ENCODE peak calls at places on chromosomes 16 and 17, in four cellular contexts. One of them, this sample, is unnamed.

GRCh38 chr16:64730261-64730660 is 391.6 kb downstream of the CDH11 start:
- DNase-seq in HFF-Myc: no peak
- DNase-seq in foreskin fibroblast: peak
- DNase-seq in OCI-LY7: no peak
- DNase-seq in this sample: no peak

GRCh38 chr16:30874244-30874820 is 19.5 kb downstream of the BCL7C start:
- DNase-seq in HFF-Myc: no peak
- DNase-seq in foreskin fibroblast: no peak
- DNase-seq in OCI-LY7: no peak
- DNase-seq in this sample: no peak

GRCh38 chr16:28596840-28597691 is at the start of gene SULT1A2:
- DNase-seq in HFF-Myc: no peak
- DNase-seq in foreskin fibroblast: no peak
- DNase-seq in OCI-LY7: no peak
- DNase-seq in this sample: no peak

GRCh38 chr17:58301504-58302150 is 20.9 kb upstream of the MPO start:
- DNase-seq in HFF-Myc: no peak
- DNase-seq in foreskin fibroblast: no peak
- DNase-seq in OCI-LY7: no peak
- DNase-seq in this sample: no peak

GRCh38 chr16:83040174-83040573 is 413.4 kb downstream of the CDH13 start:
- DNase-seq in HFF-Myc: no peak
- DNase-seq in foreskin fibroblast: no peak
- DNase-seq in OCI-LY7: no peak
- DNase-seq in this sample: no peak

GRCh38 chr16:3998793-3999478 is 117.3 kb downstream of the ADCY9 start:
- DNase-seq in HFF-Myc: no peak
- DNase-seq in foreskin fibroblast: peak
- DNase-seq in OCI-LY7: no peak
- DNase-seq in this sample: no peak

GRCh38 chr16:2973081-2973480 is 3.9 kb downstream of the PAQR4 start:
- DNase-seq in HFF-Myc: no peak
- DNase-seq in foreskin fibroblast: no peak
- DNase-seq in OCI-LY7: no peak
- DNase-seq in this sample: no peak

GRCh38 chr16:58422809-58423208 is 30.5 kb downstream of the GINS3 start:
- DNase-seq in HFF-Myc: no peak
- DNase-seq in foreskin fibroblast: no peak
- DNase-seq in OCI-LY7: no peak
- DNase-seq in this sample: no peak

GRCh38 chr16:55283776-55284717 is 40.0 kb upstream of the IRX6 start:
- DNase-seq in HFF-Myc: no peak
- DNase-seq in foreskin fibroblast: no peak
- DNase-seq in OCI-LY7: no peak
- DNase-seq in this sample: no peak

GRCh38 chr16:30382398-30383015 is at the start of gene SEPTIN1:
- DNase-seq in HFF-Myc: no peak
- DNase-seq in foreskin fibroblast: no peak
- DNase-seq in OCI-LY7: peak
- DNase-seq in this sample: no peak

GRCh38 chr17:76962858-76963257 is 94.7 kb downstream of the MGAT5B start:
- DNase-seq in HFF-Myc: no peak
- DNase-seq in foreskin fibroblast: no peak
- DNase-seq in OCI-LY7: no peak
- DNase-seq in this sample: no peak

GRCh38 chr17:77385750-77386501 is 245.2 kb downstream of the SEC14L1 start:
- DNase-seq in HFF-Myc: no peak
- DNase-seq in foreskin fibroblast: peak
- DNase-seq in OCI-LY7: no peak
- DNase-seq in this sample: no peak

GRCh38 chr17:71349908-71350600 is 770.8 kb upstream of the SOX9 start:
- DNase-seq in HFF-Myc: no peak
- DNase-seq in foreskin fibroblast: peak
- DNase-seq in OCI-LY7: no peak
- DNase-seq in this sample: no peak

GRCh38 chr17:41773190-41773588 is 13.3 kb downstream of the JUP start:
- DNase-seq in HFF-Myc: peak
- DNase-seq in foreskin fibroblast: peak
- DNase-seq in OCI-LY7: no peak
- DNase-seq in this sample: peak

GRCh38 chr17:66508896-66509843 is 206.8 kb downstream of the PRKCA start:
- DNase-seq in HFF-Myc: no peak
- DNase-seq in foreskin fibroblast: peak
- DNase-seq in OCI-LY7: no peak
- DNase-seq in this sample: peak

GRCh38 chr16:84823484-84823883 is 3.7 kb downstream of the CRISPLD2 start:
- DNase-seq in HFF-Myc: no peak
- DNase-seq in foreskin fibroblast: peak
- DNase-seq in OCI-LY7: no peak
- DNase-seq in this sample: no peak

GRCh38 chr16:7503688-7504087 is 171.0 kb downstream of the RBFOX1 start:
- DNase-seq in HFF-Myc: no peak
- DNase-seq in foreskin fibroblast: no peak
- DNase-seq in OCI-LY7: no peak
- DNase-seq in this sample: no peak

GRCh38 chr17:59361916-59362810 is 30.7 kb downstream of the YPEL2 start:
- DNase-seq in HFF-Myc: peak
- DNase-seq in foreskin fibroblast: peak
- DNase-seq in OCI-LY7: peak
- DNase-seq in this sample: peak

GRCh38 chr16:81127051-81127450 is 30.9 kb upstream of the GCSH start:
- DNase-seq in HFF-Myc: no peak
- DNase-seq in foreskin fibroblast: peak
- DNase-seq in OCI-LY7: no peak
- DNase-seq in this sample: peak

GRCh38 chr17:34504814-34505484 is 74.4 kb upstream of the TMEM132E start:
- DNase-seq in HFF-Myc: no peak
- DNase-seq in foreskin fibroblast: no peak
- DNase-seq in OCI-LY7: no peak
- DNase-seq in this sample: no peak

GRCh38 chr16:56306690-56307533 is 115.6 kb downstream of the GNAO1 start:
- DNase-seq in HFF-Myc: no peak
- DNase-seq in foreskin fibroblast: no peak
- DNase-seq in OCI-LY7: no peak
- DNase-seq in this sample: no peak

GRCh38 chr17:22692066-22692800 is 999.9 kb downstream of the KCNJ18 start:
- DNase-seq in HFF-Myc: no peak
- DNase-seq in foreskin fibroblast: no peak
- DNase-seq in OCI-LY7: no peak
- DNase-seq in this sample: no peak

GRCh38 chr17:80421381-80422090 is 6.6 kb downstream of the ENDOV start:
- DNase-seq in HFF-Myc: no peak
- DNase-seq in foreskin fibroblast: no peak
- DNase-seq in OCI-LY7: no peak
- DNase-seq in this sample: no peak

GRCh38 chr17:888998-889401 is 90.6 kb downstream of the NXN start:
- DNase-seq in HFF-Myc: no peak
- DNase-seq in foreskin fibroblast: no peak
- DNase-seq in OCI-LY7: peak
- DNase-seq in this sample: no peak

GRCh38 chr16:25707982-25708583 is 16.3 kb downstream of the HS3ST4 start:
- DNase-seq in HFF-Myc: peak
- DNase-seq in foreskin fibroblast: no peak
- DNase-seq in OCI-LY7: peak
- DNase-seq in this sample: no peak

GRCh38 chr16:72905581-72905980 is 142.3 kb downstream of the ZFHX3 start:
- DNase-seq in HFF-Myc: no peak
- DNase-seq in foreskin fibroblast: peak
- DNase-seq in OCI-LY7: no peak
- DNase-seq in this sample: no peak

GRCh38 chr17:688100-688989 is 26.3 kb downstream of the VPS53 start:
- DNase-seq in HFF-Myc: no peak
- DNase-seq in foreskin fibroblast: peak
- DNase-seq in OCI-LY7: peak
- DNase-seq in this sample: no peak

GRCh38 chr17:75352079-75352569 is 53.4 kb downstream of the GRB2 start:
- DNase-seq in HFF-Myc: no peak
- DNase-seq in foreskin fibroblast: no peak
- DNase-seq in OCI-LY7: peak
- DNase-seq in this sample: no peak

GRCh38 chr17:49194297-49194607 is 16.1 kb downstream of the GNGT2 start:
- DNase-seq in HFF-Myc: no peak
- DNase-seq in foreskin fibroblast: no peak
- DNase-seq in OCI-LY7: no peak
- DNase-seq in this sample: no peak

GRCh38 chr17:49196520-49196919 is 13.9 kb downstream of the GNGT2 start:
- DNase-seq in HFF-Myc: no peak
- DNase-seq in foreskin fibroblast: no peak
- DNase-seq in OCI-LY7: no peak
- DNase-seq in this sample: no peak

GRCh38 chr17:49193513-49194296 is 16.7 kb downstream of the GNGT2 start:
- DNase-seq in HFF-Myc: no peak
- DNase-seq in foreskin fibroblast: peak
- DNase-seq in OCI-LY7: peak
- DNase-seq in this sample: no peak

GRCh38 chr17:49197346-49197998 is 12.9 kb downstream of the GNGT2 start:
- DNase-seq in HFF-Myc: no peak
- DNase-seq in foreskin fibroblast: peak
- DNase-seq in OCI-LY7: no peak
- DNase-seq in this sample: no peak

DNA sequence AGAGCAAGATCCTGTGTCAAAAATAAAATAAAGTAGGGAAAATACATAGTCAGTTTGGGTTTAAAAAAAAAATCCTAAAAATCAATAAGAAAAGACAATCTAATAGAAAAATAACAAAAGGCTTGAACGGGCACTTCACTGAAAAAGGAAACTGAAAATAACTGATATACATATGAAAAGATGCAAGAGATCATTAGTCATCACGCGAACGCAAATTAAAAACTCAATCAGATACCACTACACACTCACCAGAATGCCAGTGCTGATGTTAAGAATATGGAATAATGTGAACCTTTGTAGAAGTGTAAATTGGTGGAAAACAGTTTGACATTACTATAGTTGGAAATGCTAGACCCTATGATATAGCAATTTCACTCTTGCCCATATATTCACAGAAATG is 14.6 kb downstream of the GNGT2 start:
- DNase-seq in HFF-Myc: no peak
- DNase-seq in foreskin fibroblast: no peak
- DNase-seq in OCI-LY7: no peak
- DNase-seq in this sample: no peak
- H3K4me3 ChIP-seq in HFF-Myc: no peak
- H3K4me3 ChIP-seq in foreskin fibroblast: no peak
- H3K4me3 ChIP-seq in OCI-LY7: no peak
- H3K4me3 ChIP-seq in this sample: no peak

GRCh38 chr17:43171761-43172487 is 910 bp downstream of the NBR1 start:
- DNase-seq in HFF-Myc: peak
- DNase-seq in foreskin fibroblast: peak
- DNase-seq in OCI-LY7: peak
- DNase-seq in this sample: peak
- TF ChIP-seq CTCF in HFF-Myc: peak
- TF ChIP-seq CTCF in foreskin fibroblast: peak
- TF ChIP-seq CTCF in OCI-LY7: peak
- TF ChIP-seq CTCF in this sample: no peak

GRCh38 chr16:86496929-86497381 is 13.4 kb upstream of the FOXF1 start:
- DNase-seq in HFF-Myc: no peak
- DNase-seq in foreskin fibroblast: no peak
- DNase-seq in OCI-LY7: no peak
- DNase-seq in this sample: no peak

GRCh38 chr16:86497551-86498021 is 12.7 kb upstream of the FOXF1 start:
- DNase-seq in HFF-Myc: no peak
- DNase-seq in foreskin fibroblast: no peak
- DNase-seq in OCI-LY7: no peak
- DNase-seq in this sample: no peak

GRCh38 chr16:86496262-86496928 is 13.9 kb upstream of the FOXF1 start:
- DNase-seq in HFF-Myc: no peak
- DNase-seq in foreskin fibroblast: no peak
- DNase-seq in OCI-LY7: no peak
- DNase-seq in this sample: no peak

GRCh38 chr16:86498661-86499493 is 11.4 kb upstream of the FOXF1 start:
- DNase-seq in HFF-Myc: no peak
- DNase-seq in foreskin fibroblast: no peak
- DNase-seq in OCI-LY7: no peak
- DNase-seq in this sample: no peak

DNA sequence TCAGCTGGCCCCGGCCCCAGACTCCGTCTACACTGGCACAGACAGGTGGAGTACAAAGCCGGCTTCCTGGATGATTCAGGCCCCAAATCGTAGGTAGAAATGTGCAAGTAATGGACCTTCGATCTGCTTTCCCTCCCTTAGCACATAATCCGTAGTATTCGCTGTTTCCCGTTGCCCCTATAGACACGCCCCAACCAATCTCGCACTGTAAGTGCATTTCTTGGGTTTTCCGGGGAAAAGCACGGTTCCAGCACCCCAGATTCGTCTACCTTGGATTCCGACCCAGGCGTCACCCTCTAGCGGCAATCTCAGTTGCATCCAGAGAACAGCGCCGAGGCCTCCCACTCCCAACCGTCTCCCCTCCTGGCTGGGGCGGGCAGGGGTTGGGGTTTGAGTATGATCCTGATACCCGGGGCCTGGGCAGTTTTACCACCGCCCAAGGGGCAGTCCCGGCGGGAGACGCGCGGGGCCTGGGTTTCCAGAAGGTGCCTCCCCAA is 12.1 kb upstream of the FOXF1 start:
- DNase-seq in HFF-Myc: no peak
- DNase-seq in foreskin fibroblast: no peak
- DNase-seq in OCI-LY7: no peak
- DNase-seq in this sample: no peak
- H3K4me3 ChIP-seq in HFF-Myc: peak
- H3K4me3 ChIP-seq in foreskin fibroblast: no peak
- H3K4me3 ChIP-seq in OCI-LY7: no peak
- H3K4me3 ChIP-seq in this sample: no peak

DNA sequence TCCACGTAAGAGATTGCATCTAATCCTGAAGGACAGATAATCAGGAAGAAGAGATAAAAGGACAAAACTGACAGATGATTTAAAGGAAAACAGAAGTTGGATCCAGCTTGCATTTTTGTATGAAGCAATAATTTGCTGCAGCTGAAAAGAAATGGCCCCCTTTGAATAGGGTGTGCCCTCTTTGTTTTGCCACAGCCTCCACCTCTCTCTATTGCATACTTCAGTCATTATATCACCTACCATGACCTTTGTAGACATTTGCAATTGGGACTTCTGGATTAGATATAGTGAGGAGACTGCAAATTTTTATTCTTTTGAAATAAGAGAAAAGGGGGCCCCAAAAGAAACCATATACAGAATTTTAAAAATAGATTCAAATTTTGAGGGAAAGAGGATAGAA is 8.1 kb downstream of the NOG start:
- DNase-seq in HFF-Myc: no peak
- DNase-seq in foreskin fibroblast: no peak
- DNase-seq in OCI-LY7: no peak
- DNase-seq in this sample: no peak
- TF ChIP-seq CTCF in HFF-Myc: no peak
- TF ChIP-seq CTCF in foreskin fibroblast: no peak
- TF ChIP-seq CTCF in OCI-LY7: no peak
- TF ChIP-seq CTCF in this sample: no peak

GRCh38 chr16:90009172-90009899 is 9.9 kb downstream of the DBNDD1 start:
- DNase-seq in HFF-Myc: no peak
- DNase-seq in foreskin fibroblast: no peak
- DNase-seq in OCI-LY7: no peak
- DNase-seq in this sample: no peak
- H3K4me3 ChIP-seq in HFF-Myc: no peak
- H3K4me3 ChIP-seq in foreskin fibroblast: no peak
- H3K4me3 ChIP-seq in OCI-LY7: peak
- H3K4me3 ChIP-seq in this sample: no peak